ENCODE peak calls at places on chromosomes 1 and 21, in seven cellular contexts. D, Q, E, F, H, V and C are unnamed samples. For H3K9me3, the result is how much of the 10 kb centered on the place peaks cover.

GRCh38 chr1:15399710-15400109 is 10.0 kb upstream of the EFHD2 start:
- DNase-seq in H (no peak), D (no peak), E (no peak), F (no peak), V (no peak), Q (no peak), C (no peak)

GRCh38 chr1:1842360-1843146 is 48.3 kb downstream of the GNB1 start:
- DNase-seq in D (peak), V (peak), F (peak), E (no peak), H (no peak), Q (no peak), C (peak)

GRCh38 chr21:45439171-45439872 is 34.4 kb downstream of the COL18A1 start:
- DNase-seq in H (peak), D (peak), F (peak), E (peak), V (peak), Q (peak), C (peak)

GRCh38 chr1:52502789-52503188 is 50.1 kb downstream of the TUT4 start:
- DNase-seq in F (no peak), V (no peak), E (no peak), D (no peak), H (no peak), Q (no peak), C (peak)

GRCh38 chr1:70063861-70064260 is 141.5 kb downstream of the LRRC40 start:
- DNase-seq in Q (no peak), H (no peak), F (no peak), D (no peak), E (no peak), V (no peak), C (no peak)

GRCh38 chr1:59046730-59047157 is 250.2 kb upstream of the FGGY start:
- DNase-seq in Q (no peak), V (peak), F (no peak), E (no peak), H (no peak), D (peak), C (no peak)

GRCh38 chr1:168408531-168409242 is 128.0 kb downstream of the TBX19 start:
- DNase-seq in H (peak), V (peak), Q (no peak), F (no peak), E (no peak), D (no peak), C (no peak)

GRCh38 chr21:46667735-46668380 is 32.4 kb downstream of the PRMT2 start:
- DNase-seq in Q (no peak), F (no peak), D (no peak), V (no peak), H (peak), E (no peak), C (no peak)

GRCh38 chr1:63674865-63675815 is 81.9 kb downstream of the PGM1 start:
- DNase-seq in Q (no peak), F (no peak), V (no peak), H (no peak), D (no peak), E (no peak), C (no peak)

GRCh38 chr1:19385869-19386591 is 73.9 kb downstream of the SLC66A1 start:
- DNase-seq in H (no peak), D (no peak), E (peak), F (peak), Q (peak), V (peak), C (no peak)

GRCh38 chr1:50422946-50423669 is at the start of gene DMRTA2:
- DNase-seq in H (no peak), D (no peak), Q (no peak), V (no peak), E (no peak), F (no peak), C (peak)

GRCh38 chr1:8552820-8553397 is 235.0 kb downstream of the SLC45A1 start:
- DNase-seq in D (no peak), Q (no peak), F (no peak), V (no peak), E (no peak), H (no peak), C (no peak)

GRCh38 chr1:30475201-30475600 is 248.2 kb downstream of the MATN1 start:
- DNase-seq in E (no peak), Q (no peak), F (no peak), H (no peak), V (peak), D (no peak), C (no peak)

DNA sequence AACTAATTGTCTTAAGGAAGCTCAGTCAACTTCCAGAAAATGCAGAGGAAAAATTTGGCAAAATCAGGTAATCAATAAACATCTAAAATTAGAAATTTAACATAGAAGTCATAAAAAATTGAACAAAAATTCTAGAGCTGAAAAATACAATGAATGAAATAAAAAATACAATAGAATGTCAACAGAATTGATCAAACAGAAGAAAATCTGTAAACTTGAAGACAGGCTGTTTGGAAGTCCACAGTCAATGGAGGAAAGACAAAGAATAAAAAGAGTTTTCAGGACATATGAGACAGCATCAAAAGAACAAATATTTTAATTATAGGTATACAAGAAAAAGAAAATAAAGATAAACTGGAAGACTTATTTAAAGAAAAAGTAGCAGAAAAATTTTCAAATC is 469.0 kb downstream of the RWDD3 start:
- DNase-seq in E (no peak), H (no peak), V (no peak), D (peak), F (no peak), Q (no peak), C (no peak)
- H3K9me3 ChIP-seq in E (under half), H (under half), V (under half), D (under half), F (under half), Q (under half), C (under half)

GRCh38 chr1:98331232-98331631 is 330.3 kb upstream of the SNX7 start:
- DNase-seq in E (no peak), D (no peak), F (no peak), V (no peak), Q (no peak), H (peak), C (peak)
- H3K27ac ChIP-seq in E (no peak), D (no peak), F (no peak), V (no peak), Q (no peak), H (peak), C (no peak)

DNA sequence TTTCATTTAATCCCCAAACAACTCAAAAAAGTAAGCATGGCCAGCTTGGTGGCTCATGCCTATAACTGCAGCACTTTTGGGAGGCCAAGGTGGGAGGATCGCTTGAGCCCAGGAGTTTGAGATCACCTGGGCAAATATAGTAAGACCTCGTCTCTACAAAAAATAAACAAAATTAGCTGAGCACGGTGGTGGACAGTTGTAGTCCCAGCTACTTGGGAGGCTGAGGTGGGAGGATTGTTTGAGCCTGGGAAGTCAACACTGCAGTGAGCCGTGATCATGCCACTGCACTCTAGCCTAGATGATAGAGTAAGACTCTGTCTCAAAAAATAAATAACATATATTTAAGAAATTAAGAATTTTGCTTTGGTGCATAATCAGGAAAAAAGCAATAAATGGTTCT is 6.1 kb upstream of the AKR1A1 start:
- DNase-seq in F (no peak), Q (no peak), V (no peak), E (no peak), D (no peak), H (no peak), C (no peak)
- H3K4me3 ChIP-seq in F (no peak), Q (no peak), V (no peak), E (no peak), D (no peak), H (no peak), C (no peak)

GRCh38 chr1:206658264-206658980 is 23.1 kb downstream of the DYRK3 start:
- DNase-seq in Q (no peak), F (no peak), H (no peak), V (peak), D (peak), E (no peak), C (peak)
- H3K9me3 ChIP-seq in Q (under half), F (under half), H (under half), V (under half), D (under half), E (under half), C (under half)

GRCh38 chr1:24150228-24151174 is 7.6 kb upstream of the IL22RA1 start:
- DNase-seq in E (peak), V (peak), H (peak), F (peak), D (peak), Q (peak), C (peak)

GRCh38 chr1:24151175-24151533 is 8.2 kb upstream of the IL22RA1 start:
- DNase-seq in Q (no peak), D (peak), E (no peak), F (peak), V (peak), H (peak), C (no peak)

GRCh38 chr1:24147194-24147593 is 4.3 kb upstream of the IL22RA1 start:
- DNase-seq in F (no peak), Q (no peak), E (no peak), V (no peak), H (no peak), D (no peak), C (no peak)

GRCh38 chr1:24152631-24153494 is 9.9 kb upstream of the IL22RA1 start:
- DNase-seq in H (no peak), V (peak), F (peak), E (no peak), Q (no peak), D (peak), C (no peak)

GRCh38 chr1:24149854-24150227 is 6.9 kb upstream of the IL22RA1 start:
- DNase-seq in H (peak), V (peak), Q (no peak), E (peak), F (no peak), D (no peak), C (no peak)
- H3K27ac ChIP-seq in H (peak), V (no peak), Q (no peak), E (no peak), F (no peak), D (no peak), C (no peak)

GRCh38 chr1:169925505-169926482 is 32.1 kb upstream of the SCYL3 start:
- DNase-seq in E (no peak), D (no peak), H (peak), F (no peak), Q (no peak), V (no peak), C (no peak)
- H3K4me3 ChIP-seq in E (no peak), D (no peak), H (no peak), F (no peak), Q (no peak), V (no peak), C (no peak)

DNA sequence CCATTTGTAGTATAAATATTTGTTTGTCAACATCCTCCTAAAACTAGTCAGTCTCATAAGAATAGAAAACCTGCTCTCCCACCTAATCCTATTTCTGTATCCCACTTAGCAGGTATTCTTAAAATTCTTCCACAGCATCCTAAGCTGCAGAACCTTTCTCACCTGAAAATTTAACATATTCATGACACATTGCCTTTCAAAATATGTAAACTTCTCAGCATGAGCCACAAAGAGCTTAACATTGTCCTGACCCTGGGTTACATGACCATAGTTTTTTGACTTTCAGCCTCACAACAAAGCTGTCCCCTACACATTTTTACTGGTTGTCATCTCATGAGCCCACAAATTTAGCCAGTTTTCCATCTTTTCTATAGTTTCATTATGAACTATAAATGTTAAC is 712.1 kb downstream of the LTN1 start:
- DNase-seq in Q (no peak), F (no peak), D (no peak), E (no peak), H (no peak), V (no peak), C (no peak)
- H3K9me3 ChIP-seq in Q (under half), F (under half), D (under half), E (under half), H (under half), V (under half), C (under half)

GRCh38 chr1:113247355-113247754 is 143.0 kb upstream of the MAGI3 start:
- DNase-seq in Q (no peak), H (peak), D (no peak), F (no peak), V (no peak), E (no peak), C (no peak)
- H3K27ac ChIP-seq in Q (no peak), H (no peak), D (no peak), F (no peak), V (no peak), E (no peak), C (no peak)

GRCh38 chr1:174197088-174197487 is 37.8 kb downstream of the RABGAP1L start:
- DNase-seq in Q (no peak), H (no peak), D (no peak), V (no peak), E (no peak), F (no peak), C (no peak)
- H3K4me3 ChIP-seq in Q (no peak), H (no peak), D (no peak), V (no peak), E (no peak), F (no peak), C (no peak)